ENCODE peak calls at places on chromosomes 2 and 18, in six cellular contexts. G is heart right ventricle; R is lower lobe of right lung; A is PC-9; F is CD8-positive, alpha-beta T cell; Q is iPS DF 6.9. H is an unnamed sample.

GRCh38 chr2:22946553-22946952 is 438.4 kb upstream of the KLHL29 start:
- DNase-seq in G (no peak), R (no peak), A (no peak), F (no peak), Q (no peak), H (no peak)

GRCh38 chr2:189092936-189093335 is 86.6 kb downstream of the COL5A2 start:
- DNase-seq in G (peak), R (no peak), A (no peak), F (no peak), Q (no peak), H (peak)

GRCh38 chr2:134367915-134368911 is 114.3 kb downstream of the MGAT5 start:
- DNase-seq in G (no peak), R (no peak), A (no peak), F (no peak), Q (no peak), H (no peak)

GRCh38 chr2:99000708-99001107 is 64.7 kb upstream of the CRACDL start:
- DNase-seq in G (no peak), R (no peak), A (no peak), F (no peak), Q (no peak), H (no peak)

GRCh38 chr2:128494640-128495321 is 176.1 kb upstream of the HS6ST1 start:
- DNase-seq in G (peak), R (no peak), A (no peak), F (no peak), Q (no peak), H (peak)

GRCh38 chr2:178863856-178864620 is 56.8 kb upstream of the TTN start:
- DNase-seq in G (peak), R (no peak), A (no peak), F (no peak), Q (no peak), H (no peak)

GRCh38 chr2:11822746-11823411 is 76.4 kb downstream of the LPIN1 start:
- DNase-seq in G (no peak), R (no peak), A (peak), F (no peak), Q (no peak), H (no peak)

GRCh38 chr2:7722212-7722910 is 805.1 kb downstream of the RNF144A start:
- DNase-seq in G (no peak), R (no peak), A (no peak), F (no peak), Q (no peak), H (no peak)

GRCh38 chr2:226893206-226893605 is 57.4 kb downstream of the RHBDD1 start:
- DNase-seq in G (no peak), R (no peak), A (no peak), F (no peak), Q (no peak), H (no peak)

GRCh38 chr2:182522428-182522896 is 95.6 kb upstream of the PDE1A start:
- DNase-seq in G (no peak), R (no peak), A (no peak), F (no peak), Q (no peak), H (no peak)

GRCh38 chr18:76442413-76443171 is 52.5 kb downstream of the ZNF516 start:
- DNase-seq in G (no peak), R (no peak), A (no peak), F (no peak), Q (no peak), H (no peak)

GRCh38 chr2:7338961-7339360 is 421.7 kb downstream of the RNF144A start:
- DNase-seq in G (no peak), R (no peak), A (no peak), F (no peak), Q (no peak), H (no peak)

GRCh38 chr2:32424739-32425138 is 67.9 kb downstream of the BIRC6 start:
- DNase-seq in G (no peak), R (no peak), A (no peak), F (no peak), Q (no peak), H (no peak)

GRCh38 chr2:7430869-7431641 is 513.8 kb downstream of the RNF144A start:
- DNase-seq in G (peak), R (peak), A (no peak), F (peak), Q (peak), H (no peak)

GRCh38 chr18:36177913-36178312 is 9.4 kb upstream of the MOCOS start:
- DNase-seq in G (no peak), R (no peak), A (no peak), F (no peak), Q (no peak), H (no peak)

GRCh38 chr2:158184001-158184400 is 82.3 kb downstream of the UPP2 start:
- DNase-seq in G (no peak), R (no peak), A (no peak), F (no peak), Q (no peak), H (no peak)

GRCh38 chr2:236211281-236211680 is 43.1 kb upstream of the GBX2 start:
- DNase-seq in G (no peak), R (no peak), A (no peak), F (no peak), Q (no peak), H (no peak)

GRCh38 chr2:29068513-29068912 is 5.8 kb downstream of the PCARE start:
- DNase-seq in G (no peak), R (peak), A (no peak), F (no peak), Q (no peak), H (peak)

GRCh38 chr2:85057236-85057635 is 76.0 kb upstream of the TCF7L1 start:
- DNase-seq in G (no peak), R (no peak), A (no peak), F (no peak), Q (no peak), H (no peak)

GRCh38 chr18:27073404-27073830 is 111.7 kb downstream of the CHST9 start:
- DNase-seq in G (no peak), R (no peak), A (no peak), F (no peak), Q (no peak), H (no peak)

GRCh38 chr18:45448871-45449270 is 166.4 kb upstream of the SLC14A2 start:
- DNase-seq in G (no peak), R (no peak), A (no peak), F (no peak), Q (no peak), H (no peak)

GRCh38 chr2:74745766-74746165 is 88.2 kb upstream of the HK2 start:
- DNase-seq in G (no peak), R (no peak), A (no peak), F (no peak), Q (no peak), H (no peak)

GRCh38 chr2:97761192-97761591 is 47.8 kb downstream of the ZAP70 start:
- DNase-seq in G (no peak), R (no peak), A (no peak), F (peak), Q (no peak), H (no peak)

GRCh38 chr2:30789670-30790210 is 17.5 kb downstream of the CAPN13 start:
- DNase-seq in G (no peak), R (no peak), A (no peak), F (no peak), Q (no peak), H (peak)

GRCh38 chr2:164943289-164943688 is 12.0 kb downstream of the SLC38A11 start:
- DNase-seq in G (no peak), R (no peak), A (no peak), F (no peak), Q (no peak), H (no peak)

GRCh38 chr2:231541605-231542509 is 11.6 kb upstream of the NMUR1 start:
- DNase-seq in G (no peak), R (no peak), A (no peak), F (no peak), Q (no peak), H (no peak)

GRCh38 chr2:221124542-221125235 is 447.4 kb downstream of the EPHA4 start:
- DNase-seq in G (peak), R (no peak), A (peak), F (no peak), Q (no peak), H (no peak)

GRCh38 chr2:143451622-143452021 is 322.4 kb downstream of the ARHGAP15 start:
- DNase-seq in G (no peak), R (no peak), A (no peak), F (no peak), Q (no peak), H (no peak)

DNA sequence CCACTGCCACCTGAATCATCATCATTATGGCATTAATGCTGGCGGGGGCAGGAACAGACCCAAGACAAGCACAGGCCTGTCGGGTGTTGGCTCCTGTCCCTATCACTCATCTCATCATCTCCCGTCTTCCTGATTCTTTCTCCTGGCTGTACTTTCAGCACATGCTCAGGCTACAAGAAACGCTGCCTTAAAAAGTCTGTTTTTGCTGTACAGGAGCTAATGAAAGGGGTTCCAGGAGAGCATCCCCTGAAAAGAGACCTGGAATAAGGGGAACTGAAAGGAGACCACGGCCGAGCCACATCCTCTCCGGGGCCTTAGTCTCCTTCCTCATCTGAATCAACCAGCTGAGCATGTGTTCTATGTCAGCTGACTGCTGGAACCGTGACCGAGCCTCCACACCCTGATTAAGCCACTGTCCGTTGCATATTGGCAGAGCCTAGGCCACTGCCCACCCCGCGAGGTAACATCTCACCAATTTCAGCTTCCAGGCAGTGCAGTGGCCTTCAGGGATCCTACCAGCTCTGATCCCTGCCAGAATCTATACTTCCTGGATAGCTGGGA is 62.6 kb downstream of the DNMT3A start:
- DNase-seq in G (peak), R (peak), A (no peak), F (no peak), Q (no peak), H (no peak)
- H3K27ac ChIP-seq in G (peak), R (peak), A (no peak), F (peak), Q (no peak), H (peak)

DNA sequence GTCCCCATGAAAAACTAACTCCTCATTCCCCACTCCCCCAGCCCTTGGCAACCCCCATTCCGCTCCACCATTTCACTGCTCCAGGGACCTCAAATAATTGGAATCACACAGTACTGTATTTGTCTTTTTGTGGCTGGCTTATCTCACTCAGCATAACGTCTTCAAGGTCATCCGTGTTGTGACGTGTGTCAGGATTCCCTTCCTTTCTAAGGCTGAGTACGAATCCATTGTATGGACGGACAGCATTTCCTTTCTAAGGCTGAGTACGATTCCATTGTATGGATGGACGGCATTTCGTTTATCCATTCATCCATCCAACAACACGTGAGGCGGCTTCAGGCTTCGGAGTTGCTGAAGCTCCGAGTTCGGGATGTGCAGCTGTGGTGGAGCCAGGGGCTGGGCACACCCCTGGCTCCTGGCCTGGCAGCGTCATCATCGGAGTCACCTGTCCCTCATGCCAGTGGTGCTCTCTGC is 1.2 kb upstream of the ASB1 start:
- DNase-seq in G (no peak), R (no peak), A (no peak), F (no peak), Q (no peak), H (no peak)
- H3K4me3 ChIP-seq in G (peak), R (peak), A (no peak), F (no peak), Q (peak), H (peak)

GRCh38 chr18:23136326-23137092 is 1.2 kb downstream of the CABLES1 start:
- DNase-seq in G (peak), R (peak), A (no peak), F (no peak), Q (no peak), H (no peak)

GRCh38 chr18:23135679-23136325 is 517 bp downstream of the CABLES1 start:
- DNase-seq in G (no peak), R (peak), A (peak), F (no peak), Q (no peak), H (no peak)

GRCh38 chr18:23138470-23138869 is 3.2 kb downstream of the CABLES1 start:
- DNase-seq in G (peak), R (peak), A (no peak), F (no peak), Q (no peak), H (no peak)

GRCh38 chr18:23137788-23138216 is 2.5 kb downstream of the CABLES1 start:
- DNase-seq in G (no peak), R (no peak), A (no peak), F (no peak), Q (no peak), H (no peak)

GRCh38 chr18:23137093-23137640 is 1.9 kb downstream of the CABLES1 start:
- DNase-seq in G (no peak), R (no peak), A (peak), F (no peak), Q (no peak), H (no peak)
- H3K27ac ChIP-seq in G (peak), R (peak), A (peak), F (no peak), Q (no peak), H (peak)

GRCh38 chr2:185219981-185220380 is 518.6 kb upstream of the FSIP2 start:
- DNase-seq in G (no peak), R (no peak), A (no peak), F (no peak), Q (no peak), H (no peak)

GRCh38 chr2:185215497-185215896 is 523.1 kb upstream of the FSIP2 start:
- DNase-seq in G (no peak), R (no peak), A (no peak), F (no peak), Q (no peak), H (no peak)
- H3K4me3 ChIP-seq in G (no peak), R (no peak), A (no peak), F (no peak), Q (no peak), H (no peak)

GRCh38 chr2:161946489-161947107 is 127.4 kb downstream of the DPP4 start:
- DNase-seq in G (no peak), R (no peak), A (no peak), F (no peak), Q (no peak), H (no peak)
- H3K27ac ChIP-seq in G (no peak), R (no peak), A (no peak), F (no peak), Q (no peak), H (no peak)